ENCODE peak calls at places on chromosomes 7 and 10, in eight cellular contexts. One of them, this sample, is unnamed.

GRCh38 chr10:86681722-86682386 is 13.5 kb downstream of the LDB3 start:
- DNase-seq in AG09309: no peak
- DNase-seq in brain microvascular endothelial cell: no peak
- DNase-seq in stimulated activated CD4-positive, alpha-beta T cell treated with anti-CD3 and anti-CD28 coated beads, Interleukin-2, amount 100 ng/mL, for 48 hours: no peak
- DNase-seq in substantia nigra: no peak
- DNase-seq in stimulated activated CD8-positive, alpha-beta memory T cell treated with anti-CD3 and anti-CD28 coated beads, Interleukin-15, amount 100 ng/mL, for 1 hour: no peak
- DNase-seq in stimulated activated naive B cell treated with anti-CD40 and anti-IgM and Interleukin-4, amounts not matched to agents 10 μg/mL and 1 μg/mL and 100 μg/mL, for 72 hours: no peak
- DNase-seq in fibroblast of pulmonary artery: no peak
- DNase-seq in this sample: no peak

GRCh38 chr7:122770943-122771342 is 68.2 kb upstream of the RNF148 start:
- DNase-seq in stimulated activated naive B cell treated with anti-CD40 and anti-IgM and Interleukin-4, amounts not matched to agents 10 μg/mL and 1 μg/mL and 100 μg/mL, for 72 hours: no peak
- DNase-seq in brain microvascular endothelial cell: no peak
- DNase-seq in substantia nigra: no peak
- DNase-seq in AG09309: no peak
- DNase-seq in stimulated activated CD8-positive, alpha-beta memory T cell treated with anti-CD3 and anti-CD28 coated beads, Interleukin-15, amount 100 ng/mL, for 1 hour: no peak
- DNase-seq in stimulated activated CD4-positive, alpha-beta T cell treated with anti-CD3 and anti-CD28 coated beads, Interleukin-2, amount 100 ng/mL, for 48 hours: no peak
- DNase-seq in fibroblast of pulmonary artery: no peak
- DNase-seq in this sample: no peak

GRCh38 chr7:30723776-30724175 is 28.2 kb upstream of the INMT start:
- DNase-seq in AG09309: no peak
- DNase-seq in stimulated activated CD8-positive, alpha-beta memory T cell treated with anti-CD3 and anti-CD28 coated beads, Interleukin-15, amount 100 ng/mL, for 1 hour: no peak
- DNase-seq in stimulated activated naive B cell treated with anti-CD40 and anti-IgM and Interleukin-4, amounts not matched to agents 10 μg/mL and 1 μg/mL and 100 μg/mL, for 72 hours: no peak
- DNase-seq in brain microvascular endothelial cell: no peak
- DNase-seq in fibroblast of pulmonary artery: no peak
- DNase-seq in stimulated activated CD4-positive, alpha-beta T cell treated with anti-CD3 and anti-CD28 coated beads, Interleukin-2, amount 100 ng/mL, for 48 hours: no peak
- DNase-seq in substantia nigra: no peak
- DNase-seq in this sample: no peak

GRCh38 chr10:119330342-119330741 is 123.0 kb downstream of the GRK5 start:
- DNase-seq in brain microvascular endothelial cell: no peak
- DNase-seq in fibroblast of pulmonary artery: no peak
- DNase-seq in stimulated activated CD4-positive, alpha-beta T cell treated with anti-CD3 and anti-CD28 coated beads, Interleukin-2, amount 100 ng/mL, for 48 hours: no peak
- DNase-seq in stimulated activated CD8-positive, alpha-beta memory T cell treated with anti-CD3 and anti-CD28 coated beads, Interleukin-15, amount 100 ng/mL, for 1 hour: no peak
- DNase-seq in AG09309: no peak
- DNase-seq in substantia nigra: no peak
- DNase-seq in stimulated activated naive B cell treated with anti-CD40 and anti-IgM and Interleukin-4, amounts not matched to agents 10 μg/mL and 1 μg/mL and 100 μg/mL, for 72 hours: no peak
- DNase-seq in this sample: no peak

GRCh38 chr7:76260171-76260703 is 42.2 kb upstream of the HSPB1 start:
- DNase-seq in stimulated activated CD8-positive, alpha-beta memory T cell treated with anti-CD3 and anti-CD28 coated beads, Interleukin-15, amount 100 ng/mL, for 1 hour: peak; percentile 14
- DNase-seq in stimulated activated CD4-positive, alpha-beta T cell treated with anti-CD3 and anti-CD28 coated beads, Interleukin-2, amount 100 ng/mL, for 48 hours: peak; percentile 44
- DNase-seq in stimulated activated naive B cell treated with anti-CD40 and anti-IgM and Interleukin-4, amounts not matched to agents 10 μg/mL and 1 μg/mL and 100 μg/mL, for 72 hours: no peak
- DNase-seq in substantia nigra: no peak
- DNase-seq in fibroblast of pulmonary artery: peak; percentile 29
- DNase-seq in AG09309: no peak
- DNase-seq in brain microvascular endothelial cell: no peak
- DNase-seq in this sample: no peak

GRCh38 chr10:62379394-62379793 is 5.2 kb downstream of the ZNF365 start:
- DNase-seq in AG09309: no peak
- DNase-seq in stimulated activated CD8-positive, alpha-beta memory T cell treated with anti-CD3 and anti-CD28 coated beads, Interleukin-15, amount 100 ng/mL, for 1 hour: no peak
- DNase-seq in stimulated activated CD4-positive, alpha-beta T cell treated with anti-CD3 and anti-CD28 coated beads, Interleukin-2, amount 100 ng/mL, for 48 hours: no peak
- DNase-seq in substantia nigra: no peak
- DNase-seq in fibroblast of pulmonary artery: no peak
- DNase-seq in stimulated activated naive B cell treated with anti-CD40 and anti-IgM and Interleukin-4, amounts not matched to agents 10 μg/mL and 1 μg/mL and 100 μg/mL, for 72 hours: no peak
- DNase-seq in brain microvascular endothelial cell: no peak
- DNase-seq in this sample: no peak

GRCh38 chr7:158869876-158870275 is 13.5 kb downstream of the DYNC2I1 start:
- DNase-seq in stimulated activated naive B cell treated with anti-CD40 and anti-IgM and Interleukin-4, amounts not matched to agents 10 μg/mL and 1 μg/mL and 100 μg/mL, for 72 hours: no peak
- DNase-seq in AG09309: no peak
- DNase-seq in substantia nigra: no peak
- DNase-seq in stimulated activated CD4-positive, alpha-beta T cell treated with anti-CD3 and anti-CD28 coated beads, Interleukin-2, amount 100 ng/mL, for 48 hours: no peak
- DNase-seq in stimulated activated CD8-positive, alpha-beta memory T cell treated with anti-CD3 and anti-CD28 coated beads, Interleukin-15, amount 100 ng/mL, for 1 hour: no peak
- DNase-seq in brain microvascular endothelial cell: no peak
- DNase-seq in fibroblast of pulmonary artery: no peak
- DNase-seq in this sample: no peak

GRCh38 chr7:148783801-148784527 is 85.3 kb downstream of the CUL1 start:
- DNase-seq in stimulated activated CD8-positive, alpha-beta memory T cell treated with anti-CD3 and anti-CD28 coated beads, Interleukin-15, amount 100 ng/mL, for 1 hour: no peak
- DNase-seq in AG09309: no peak
- DNase-seq in brain microvascular endothelial cell: no peak
- DNase-seq in stimulated activated naive B cell treated with anti-CD40 and anti-IgM and Interleukin-4, amounts not matched to agents 10 μg/mL and 1 μg/mL and 100 μg/mL, for 72 hours: no peak
- DNase-seq in stimulated activated CD4-positive, alpha-beta T cell treated with anti-CD3 and anti-CD28 coated beads, Interleukin-2, amount 100 ng/mL, for 48 hours: no peak
- DNase-seq in fibroblast of pulmonary artery: no peak
- DNase-seq in substantia nigra: no peak
- DNase-seq in this sample: no peak

GRCh38 chr7:23012797-23013714 is 874 bp downstream of the HYCC1 start:
- DNase-seq in stimulated activated naive B cell treated with anti-CD40 and anti-IgM and Interleukin-4, amounts not matched to agents 10 μg/mL and 1 μg/mL and 100 μg/mL, for 72 hours: no peak
- DNase-seq in substantia nigra: no peak
- DNase-seq in stimulated activated CD4-positive, alpha-beta T cell treated with anti-CD3 and anti-CD28 coated beads, Interleukin-2, amount 100 ng/mL, for 48 hours: no peak
- DNase-seq in brain microvascular endothelial cell: peak; percentile 18
- DNase-seq in AG09309: no peak
- DNase-seq in fibroblast of pulmonary artery: no peak
- DNase-seq in stimulated activated CD8-positive, alpha-beta memory T cell treated with anti-CD3 and anti-CD28 coated beads, Interleukin-15, amount 100 ng/mL, for 1 hour: no peak
- DNase-seq in this sample: no peak

GRCh38 chr10:79241990-79242619 is 105.2 kb upstream of the PPIF start:
- DNase-seq in stimulated activated CD8-positive, alpha-beta memory T cell treated with anti-CD3 and anti-CD28 coated beads, Interleukin-15, amount 100 ng/mL, for 1 hour: no peak
- DNase-seq in stimulated activated naive B cell treated with anti-CD40 and anti-IgM and Interleukin-4, amounts not matched to agents 10 μg/mL and 1 μg/mL and 100 μg/mL, for 72 hours: peak; percentile 79
- DNase-seq in brain microvascular endothelial cell: no peak
- DNase-seq in stimulated activated CD4-positive, alpha-beta T cell treated with anti-CD3 and anti-CD28 coated beads, Interleukin-2, amount 100 ng/mL, for 48 hours: peak; percentile 56
- DNase-seq in fibroblast of pulmonary artery: peak; percentile 43
- DNase-seq in AG09309: no peak
- DNase-seq in substantia nigra: no peak
- DNase-seq in this sample: no peak

GRCh38 chr10:14017380-14017943 is 313.3 kb downstream of the FRMD4A start:
- DNase-seq in stimulated activated naive B cell treated with anti-CD40 and anti-IgM and Interleukin-4, amounts not matched to agents 10 μg/mL and 1 μg/mL and 100 μg/mL, for 72 hours: no peak
- DNase-seq in stimulated activated CD4-positive, alpha-beta T cell treated with anti-CD3 and anti-CD28 coated beads, Interleukin-2, amount 100 ng/mL, for 48 hours: no peak
- DNase-seq in stimulated activated CD8-positive, alpha-beta memory T cell treated with anti-CD3 and anti-CD28 coated beads, Interleukin-15, amount 100 ng/mL, for 1 hour: no peak
- DNase-seq in AG09309: peak; percentile 40
- DNase-seq in brain microvascular endothelial cell: no peak
- DNase-seq in fibroblast of pulmonary artery: no peak
- DNase-seq in substantia nigra: no peak
- DNase-seq in this sample: no peak

GRCh38 chr10:132265878-132266496 is 41.8 kb downstream of the STK32C start:
- DNase-seq in brain microvascular endothelial cell: peak; percentile 6
- DNase-seq in stimulated activated naive B cell treated with anti-CD40 and anti-IgM and Interleukin-4, amounts not matched to agents 10 μg/mL and 1 μg/mL and 100 μg/mL, for 72 hours: no peak
- DNase-seq in stimulated activated CD8-positive, alpha-beta memory T cell treated with anti-CD3 and anti-CD28 coated beads, Interleukin-15, amount 100 ng/mL, for 1 hour: no peak
- DNase-seq in stimulated activated CD4-positive, alpha-beta T cell treated with anti-CD3 and anti-CD28 coated beads, Interleukin-2, amount 100 ng/mL, for 48 hours: no peak
- DNase-seq in substantia nigra: no peak
- DNase-seq in AG09309: no peak
- DNase-seq in fibroblast of pulmonary artery: peak; percentile 36
- DNase-seq in this sample: no peak

GRCh38 chr7:72781161-72781560 is 46.8 kb downstream of the TYW1B start:
- DNase-seq in stimulated activated naive B cell treated with anti-CD40 and anti-IgM and Interleukin-4, amounts not matched to agents 10 μg/mL and 1 μg/mL and 100 μg/mL, for 72 hours: no peak
- DNase-seq in stimulated activated CD4-positive, alpha-beta T cell treated with anti-CD3 and anti-CD28 coated beads, Interleukin-2, amount 100 ng/mL, for 48 hours: no peak
- DNase-seq in AG09309: no peak
- DNase-seq in fibroblast of pulmonary artery: no peak
- DNase-seq in brain microvascular endothelial cell: no peak
- DNase-seq in substantia nigra: no peak
- DNase-seq in stimulated activated CD8-positive, alpha-beta memory T cell treated with anti-CD3 and anti-CD28 coated beads, Interleukin-15, amount 100 ng/mL, for 1 hour: no peak
- DNase-seq in this sample: no peak

GRCh38 chr7:29194594-29195417 is at the start of gene CHN2:
- DNase-seq in fibroblast of pulmonary artery: peak; percentile 21
- DNase-seq in substantia nigra: peak; percentile 58
- DNase-seq in stimulated activated naive B cell treated with anti-CD40 and anti-IgM and Interleukin-4, amounts not matched to agents 10 μg/mL and 1 μg/mL and 100 μg/mL, for 72 hours: no peak
- DNase-seq in stimulated activated CD8-positive, alpha-beta memory T cell treated with anti-CD3 and anti-CD28 coated beads, Interleukin-15, amount 100 ng/mL, for 1 hour: peak; percentile 18
- DNase-seq in AG09309: no peak
- DNase-seq in stimulated activated CD4-positive, alpha-beta T cell treated with anti-CD3 and anti-CD28 coated beads, Interleukin-2, amount 100 ng/mL, for 48 hours: peak; percentile 16
- DNase-seq in brain microvascular endothelial cell: peak; percentile 5
- DNase-seq in this sample: no peak

GRCh38 chr7:4667776-4668509 is 14.2 kb upstream of the FOXK1 start:
- DNase-seq in stimulated activated naive B cell treated with anti-CD40 and anti-IgM and Interleukin-4, amounts not matched to agents 10 μg/mL and 1 μg/mL and 100 μg/mL, for 72 hours: no peak
- DNase-seq in stimulated activated CD8-positive, alpha-beta memory T cell treated with anti-CD3 and anti-CD28 coated beads, Interleukin-15, amount 100 ng/mL, for 1 hour: no peak
- DNase-seq in fibroblast of pulmonary artery: peak; percentile 74
- DNase-seq in AG09309: peak; percentile 84
- DNase-seq in substantia nigra: no peak
- DNase-seq in brain microvascular endothelial cell: peak; percentile 90
- DNase-seq in stimulated activated CD4-positive, alpha-beta T cell treated with anti-CD3 and anti-CD28 coated beads, Interleukin-2, amount 100 ng/mL, for 48 hours: no peak
- DNase-seq in this sample: no peak

This sample was measured in activated CD4-positive, CD25-positive, alpha-beta regulatory T cell treated with anti-CD3 and anti-CD28 coated beads, Interleukin-2, amount 50 U/mL, for 16 hours.